ENCODE peak calls at places on chromosomes 16 and 17, in eight cellular contexts. C is breast epithelium, J is prostate gland, I is GM12878, Q is HCT116, A is sigmoid colon, O is vagina, L is stomach. Y is an unnamed sample. For H3K4me1, the result is how much of the 10 kb centered on the place peaks cover.

GRCh38 chr16:80583466-80583865 is 42.7 kb downstream of the DYNLRB2 start:
- DNase-seq in C (no peak), J (no peak), I (no peak), Q (no peak), A (no peak), O (no peak), L (no peak), Y (no peak)

GRCh38 chr16:30924086-30924714 is 828 bp downstream of the FBXL19 start:
- DNase-seq in C (no peak), J (no peak), I (no peak), Q (no peak), A (no peak), O (no peak), L (no peak), Y (no peak)

GRCh38 chr16:87780385-87780989 is 14.7 kb upstream of the KLHDC4 start:
- DNase-seq in C (no peak), J (no peak), I (peak), Q (no peak), A (no peak), O (no peak), L (peak), Y (no peak)

GRCh38 chr16:81316176-81316496 is 1.4 kb downstream of the GAN start:
- DNase-seq in C (no peak), J (no peak), I (no peak), Q (no peak), A (no peak), O (no peak), L (no peak), Y (no peak)

GRCh38 chr17:73334771-73335513 is 23.1 kb upstream of the CDC42EP4 start:
- DNase-seq in C (peak), J (no peak), I (no peak), Q (no peak), A (no peak), O (no peak), L (peak), Y (no peak)

GRCh38 chr17:56125830-56126819 is 27.1 kb upstream of the ANKFN1 start:
- DNase-seq in C (peak), J (peak), I (no peak), Q (peak), A (no peak), O (no peak), L (no peak), Y (no peak)

GRCh38 chr17:42632949-42633444 is 23.5 kb downstream of the TUBG1 start:
- DNase-seq in C (no peak), J (no peak), I (no peak), Q (no peak), A (no peak), O (no peak), L (peak), Y (no peak)

GRCh38 chr16:7914738-7915137 is 582.1 kb downstream of the RBFOX1 start:
- DNase-seq in C (no peak), J (no peak), I (no peak), Q (no peak), A (no peak), O (no peak), L (no peak), Y (no peak)

GRCh38 chr16:78310990-78311561 is 211.6 kb downstream of the WWOX start:
- DNase-seq in C (no peak), J (no peak), I (no peak), Q (no peak), A (no peak), O (no peak), L (no peak), Y (no peak)

GRCh38 chr17:18004345-18004744 is 31.7 kb downstream of the DRC3 start:
- DNase-seq in C (no peak), J (no peak), I (no peak), Q (no peak), A (no peak), O (no peak), L (no peak), Y (no peak)

GRCh38 chr17:75783803-75784472 is 668 bp upstream of the UNK start:
- DNase-seq in C (peak), J (no peak), I (no peak), Q (no peak), A (peak), O (no peak), L (peak), Y (no peak)

GRCh38 chr17:75785016-75785769 is 587 bp downstream of the UNK start:
- DNase-seq in C (peak), J (peak), I (peak), Q (peak), A (peak), O (no peak), L (peak), Y (no peak)

GRCh38 chr17:75785770-75786538 is 1.3 kb downstream of the UNK start:
- DNase-seq in C (no peak), J (no peak), I (no peak), Q (no peak), A (peak), O (no peak), L (no peak), Y (no peak)

GRCh38 chr17:75783069-75783783 is 1.4 kb upstream of the UNK start:
- DNase-seq in C (no peak), J (no peak), I (peak), Q (peak), A (no peak), O (no peak), L (no peak), Y (no peak)

DNA sequence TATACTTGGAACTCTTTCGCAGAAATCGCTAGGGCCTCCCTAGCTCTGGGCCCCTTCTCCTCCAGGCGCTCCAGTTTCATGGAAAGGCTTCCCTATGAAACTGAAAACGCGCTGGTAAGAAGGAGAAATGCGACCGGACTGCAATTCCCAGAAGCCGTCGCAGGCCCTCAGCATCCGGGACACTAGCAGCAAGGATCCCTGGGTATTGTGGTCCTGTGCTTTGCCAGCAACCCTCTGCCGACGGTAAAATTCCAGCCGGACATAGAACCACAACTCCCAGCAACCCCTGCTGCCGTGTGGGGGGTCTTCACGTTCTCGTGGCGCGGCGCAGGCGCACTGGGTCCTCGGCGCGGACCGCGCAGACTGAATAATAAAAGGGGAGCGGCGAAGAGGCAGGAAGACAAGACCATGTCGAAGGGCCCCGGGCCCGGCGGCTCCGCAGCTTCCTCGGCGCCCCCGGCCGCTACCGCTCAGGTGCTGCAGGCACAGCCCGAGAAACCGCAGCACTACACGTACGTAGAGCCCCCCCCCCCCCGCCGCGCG is at the start of gene UNK:
- DNase-seq in C (peak), J (peak), I (peak), Q (peak), A (peak), O (no peak), L (peak), Y (peak)
- TF ChIP-seq POLR2AphosphoS5 in C (peak), J (peak), I (no peak), Q (peak), A (peak), O (no peak), L (peak), Y (peak)

GRCh38 chr16:47143329-47143676 is 442 bp downstream of the NETO2 start:
- DNase-seq in C (peak), J (peak), I (no peak), Q (peak), A (no peak), O (no peak), L (peak), Y (no peak)

GRCh38 chr16:47141773-47142468 is 1.8 kb downstream of the NETO2 start:
- DNase-seq in C (peak), J (peak), I (peak), Q (peak), A (peak), O (no peak), L (peak), Y (no peak)

GRCh38 chr16:47142469-47143328 is 1.0 kb downstream of the NETO2 start:
- DNase-seq in C (no peak), J (no peak), I (no peak), Q (no peak), A (no peak), O (no peak), L (peak), Y (no peak)

GRCh38 chr16:47144559-47144877 is 773 bp upstream of the NETO2 start:
- DNase-seq in C (no peak), J (no peak), I (no peak), Q (no peak), A (no peak), O (no peak), L (no peak), Y (no peak)

GRCh38 chr16:47143677-47144558 is at the start of gene NETO2:
- DNase-seq in C (peak), J (peak), I (no peak), Q (no peak), A (no peak), O (no peak), L (peak), Y (no peak)
- TF ChIP-seq POLR2A in C (no peak), J (no peak), I (peak), Q (no peak), A (no peak), O (no peak), L (no peak), Y (no peak)

DNA sequence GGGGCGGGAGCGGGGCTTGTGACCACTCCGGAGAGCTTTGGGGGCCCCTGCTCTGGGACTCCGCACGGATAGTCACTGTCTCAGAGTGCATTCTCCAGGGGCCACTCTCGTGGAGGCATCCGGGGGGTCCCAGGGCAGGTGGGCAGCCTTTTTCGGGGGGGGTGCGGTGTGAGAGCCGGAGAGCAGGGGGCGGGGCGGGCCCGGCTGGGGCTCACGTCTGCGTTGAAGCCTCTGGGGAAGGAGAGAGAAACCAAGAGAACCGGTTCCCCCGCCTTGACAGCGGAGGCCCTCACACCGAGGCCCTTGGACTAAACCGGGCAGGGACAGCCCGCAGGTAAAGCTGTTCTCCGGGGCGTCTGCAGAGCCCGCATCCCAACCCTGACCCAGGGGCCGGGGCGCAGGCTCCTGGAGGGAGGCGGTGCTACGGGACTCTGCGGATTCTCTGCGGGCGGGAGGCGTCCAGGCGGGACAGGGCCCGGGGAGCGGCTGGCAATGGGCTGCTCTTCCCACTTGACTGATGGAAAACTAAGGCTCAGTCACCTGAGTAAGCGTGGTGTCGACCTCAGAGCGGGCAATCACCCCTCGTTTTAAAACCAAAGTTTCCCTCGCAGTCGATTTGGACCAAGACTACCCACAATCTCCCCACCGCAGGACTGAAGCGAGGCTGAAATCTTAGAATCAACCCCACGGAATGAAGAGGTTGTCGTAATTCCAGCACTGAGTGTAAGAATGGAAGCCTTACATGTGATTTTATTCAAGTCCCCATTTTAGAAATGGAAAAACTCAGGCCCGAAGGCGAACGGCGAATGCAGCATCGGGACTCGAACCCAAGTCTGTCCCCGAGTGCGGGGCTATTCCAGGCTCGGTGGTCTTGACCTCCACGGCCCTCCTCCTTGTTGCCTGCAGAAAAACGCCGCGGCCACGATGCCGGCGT is 49.6 kb upstream of the AMZ2 start:
- DNase-seq in C (no peak), J (no peak), I (no peak), Q (no peak), A (no peak), O (no peak), L (peak), Y (no peak)
- H3K4me1 ChIP-seq in C (under half), J (under half), I (under half), Q (under half), A (half or more), O (half or more), L (half or more), Y (under half)

GRCh38 chr16:71263581-71263980 is 25.6 kb downstream of the CMTR2 start:
- DNase-seq in C (no peak), J (no peak), I (no peak), Q (no peak), A (no peak), O (no peak), L (no peak), Y (no peak)
- TF ChIP-seq POLR2AphosphoS5 in C (no peak), J (no peak), I (no peak), Q (no peak), A (no peak), O (no peak), L (no peak), Y (no peak)

GRCh38 chr17:81163051-81163695 is 2.1 kb upstream of the PVALEF start:
- DNase-seq in C (no peak), J (no peak), I (no peak), Q (no peak), A (no peak), O (no peak), L (no peak), Y (no peak)

GRCh38 chr17:81163703-81164413 is 1.4 kb upstream of the PVALEF start:
- DNase-seq in C (no peak), J (no peak), I (no peak), Q (no peak), A (no peak), O (no peak), L (no peak), Y (no peak)

GRCh38 chr17:81166033-81166472 is at the start of gene AATK:
- DNase-seq in C (no peak), J (no peak), I (no peak), Q (no peak), A (no peak), O (no peak), L (no peak), Y (no peak)

GRCh38 chr17:81165246-81166032 is at the start of gene PVALEF:
- DNase-seq in C (no peak), J (no peak), I (no peak), Q (no peak), A (peak), O (no peak), L (no peak), Y (no peak)

DNA sequence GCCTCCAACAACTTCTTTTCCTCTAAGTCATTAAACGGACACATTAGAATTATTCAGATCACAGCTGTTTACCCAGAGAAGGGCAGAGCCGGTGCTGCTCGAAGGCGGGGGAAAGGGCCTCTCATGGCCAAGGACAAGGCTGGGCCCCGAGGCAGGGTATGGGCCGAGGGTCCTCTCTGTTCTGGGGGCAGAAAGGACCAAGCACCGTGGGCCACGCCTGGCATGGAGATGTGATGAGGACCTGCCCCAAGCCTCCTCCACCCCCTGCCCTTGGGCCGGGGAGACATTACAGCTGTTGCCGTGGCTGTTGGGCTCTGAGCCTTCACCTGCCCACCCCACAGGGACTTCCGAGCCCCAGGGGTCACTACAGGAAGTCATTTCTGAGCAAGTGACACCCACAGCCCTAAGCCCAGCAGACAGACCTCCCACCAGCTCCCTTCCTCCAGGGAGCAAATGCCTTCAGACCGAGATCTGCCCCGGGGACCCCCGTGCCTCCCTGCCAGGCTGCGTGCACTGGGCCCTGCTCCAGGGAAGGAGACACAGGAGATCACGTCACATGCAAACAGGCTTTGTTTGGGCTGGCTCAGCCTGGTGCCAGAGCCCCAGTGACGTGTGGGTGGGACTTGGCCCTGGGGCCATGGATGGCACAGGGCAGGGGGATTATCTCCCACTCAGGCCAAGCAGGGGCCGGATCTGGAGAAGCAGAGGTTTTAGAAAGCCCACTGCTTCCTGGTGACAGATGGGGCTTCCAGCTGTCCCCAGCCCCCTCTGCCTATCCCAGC is 652 bp upstream of the PVALEF start:
- DNase-seq in C (no peak), J (peak), I (no peak), Q (no peak), A (peak), O (no peak), L (peak), Y (no peak)
- TF ChIP-seq POLR2A in C (no peak), J (no peak), I (no peak), Q (no peak), A (no peak), O (no peak), L (no peak), Y (no peak)

GRCh38 chr17:1641065-1641403 is 4.5 kb downstream of the SCARF1 start:
- DNase-seq in C (no peak), J (no peak), I (no peak), Q (no peak), A (no peak), O (no peak), L (no peak), Y (no peak)
- H3K4me1 ChIP-seq in C (under half), J (under half), I (under half), Q (under half), A (under half), O (under half), L (under half), Y (under half)

GRCh38 chr17:78484300-78485159 is 92.7 kb downstream of the DNAH17 start:
- DNase-seq in C (no peak), J (no peak), I (no peak), Q (peak), A (no peak), O (no peak), L (peak), Y (no peak)
- TF ChIP-seq POLR2AphosphoS5 in C (no peak), J (no peak), I (peak), Q (peak), A (no peak), O (no peak), L (no peak), Y (no peak)

GRCh38 chr16:647173-647902 is 1.8 kb upstream of the WDR90 start:
- DNase-seq in C (no peak), J (no peak), I (no peak), Q (no peak), A (no peak), O (no peak), L (peak), Y (no peak)
- TF ChIP-seq POLR2A in C (no peak), J (no peak), I (no peak), Q (peak), A (no peak), O (no peak), L (no peak), Y (no peak)

DNA sequence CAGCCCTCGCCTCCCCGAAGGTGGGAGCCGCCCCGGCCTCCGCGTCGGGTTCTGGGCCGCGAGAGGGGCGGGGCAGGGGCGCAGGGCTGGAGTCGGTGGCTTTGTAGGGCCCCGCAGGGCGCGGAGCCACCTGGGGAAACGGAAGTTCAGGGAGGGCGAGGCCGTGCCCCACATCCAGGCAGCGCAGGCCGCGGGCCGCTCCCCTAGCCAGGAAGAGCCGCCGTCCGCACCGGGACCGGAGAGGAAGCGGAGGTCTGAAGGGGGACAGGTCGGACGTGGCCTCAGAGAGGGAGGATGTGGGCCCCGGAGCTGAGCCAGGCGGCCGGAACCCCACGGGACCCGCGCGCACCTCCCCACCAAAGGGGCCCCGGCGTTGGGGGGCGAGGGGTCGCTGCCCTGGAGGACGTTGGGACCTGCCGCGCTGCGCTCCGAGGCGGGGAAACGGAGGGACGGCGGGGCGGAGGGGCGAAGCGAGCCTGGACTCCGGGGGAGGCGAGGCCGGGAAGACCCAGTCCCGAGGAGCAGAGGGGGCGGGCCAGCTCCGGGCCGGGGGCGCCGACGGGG is 482 bp upstream of the SLC16A3 start:
- DNase-seq in C (no peak), J (no peak), I (no peak), Q (no peak), A (peak), O (no peak), L (peak), Y (no peak)
- H3K4me1 ChIP-seq in C (under half), J (under half), I (under half), Q (half or more), A (under half), O (under half), L (half or more), Y (under half)